ENCODE peak calls at places on chromosomes 2 and 18, in six cellular contexts. S, A, Q, N, L and D are unnamed samples.

GRCh38 chr2:233846387-233847247 is 7.7 kb downstream of the HJURP start:
- DNase-seq in N (no peak), Q (no peak), A (no peak), S (no peak), L (no peak), D (no peak)

GRCh38 chr18:13378150-13378549 is 159.6 kb downstream of the LDLRAD4 start:
- DNase-seq in N (no peak), Q (no peak), S (no peak), L (no peak), A (no peak), D (no peak)

GRCh38 chr18:63783394-63783793 is 8.2 kb downstream of the SERPINB7 start:
- DNase-seq in L (no peak), S (no peak), N (no peak), A (no peak), Q (no peak), D (no peak)

GRCh38 chr2:71853858-71854257 is 293.8 kb downstream of the CYP26B1 start:
- DNase-seq in Q (no peak), L (no peak), A (no peak), N (no peak), S (no peak), D (no peak)

GRCh38 chr2:109532728-109533076 is 81.1 kb downstream of the SEPTIN10 start:
- DNase-seq in A (no peak), S (no peak), Q (no peak), L (no peak), N (no peak), D (no peak)

GRCh38 chr2:73006969-73007710 is 64.4 kb downstream of the SFXN5 start:
- DNase-seq in L (peak), Q (no peak), A (peak), N (no peak), S (no peak), D (no peak)

GRCh38 chr2:143458258-143458954 is 329.2 kb downstream of the ARHGAP15 start:
- DNase-seq in A (no peak), L (peak), S (no peak), N (no peak), Q (no peak), D (no peak)

GRCh38 chr2:192072261-192072660 is 122.5 kb downstream of the TMEFF2 start:
- DNase-seq in S (no peak), L (no peak), A (no peak), Q (no peak), N (no peak), D (no peak)

GRCh38 chr2:54568876-54569298 is 112.8 kb downstream of the SPTBN1 start:
- DNase-seq in N (no peak), Q (no peak), L (peak), A (no peak), S (no peak), D (no peak)

GRCh38 chr2:147538088-147538487 is 306.7 kb upstream of the ACVR2A start:
- DNase-seq in S (no peak), L (no peak), N (peak), A (no peak), Q (no peak), D (no peak)

GRCh38 chr2:228545041-228545440 is 363.6 kb upstream of the SPHKAP start:
- DNase-seq in A (no peak), Q (no peak), N (no peak), S (no peak), L (no peak), D (no peak)

GRCh38 chr2:30476636-30477035 is 29.6 kb downstream of the LCLAT1 start:
- DNase-seq in S (no peak), L (no peak), A (no peak), N (no peak), Q (no peak), D (no peak)

GRCh38 chr2:30470426-30470825 is 23.4 kb downstream of the LCLAT1 start:
- DNase-seq in N (no peak), A (no peak), L (no peak), S (no peak), Q (no peak), D (no peak)

GRCh38 chr2:30480703-30481322 is 33.8 kb downstream of the LCLAT1 start:
- DNase-seq in N (no peak), L (no peak), S (no peak), Q (no peak), A (no peak), D (peak)

GRCh38 chr2:30472326-30472725 is 25.3 kb downstream of the LCLAT1 start:
- DNase-seq in A (no peak), Q (no peak), L (no peak), N (no peak), S (no peak), D (peak)

GRCh38 chr2:30475542-30475941 is 28.5 kb downstream of the LCLAT1 start:
- DNase-seq in L (no peak), A (no peak), S (no peak), Q (no peak), N (no peak), D (no peak)
- TF ChIP-seq CTCF in L (peak), A (peak), S (peak), Q (no peak), N (no peak), D (no peak)

GRCh38 chr2:497770-498492 is 179.3 kb downstream of the TMEM18 start:
- DNase-seq in L (no peak), S (no peak), A (no peak), Q (no peak), N (no peak), D (no peak)
- H3K27ac ChIP-seq in L (no peak), S (no peak), A (no peak), Q (no peak), N (no peak), D (no peak)

GRCh38 chr18:54043484-54044256 is 180.8 kb downstream of the MBD2 start:
- DNase-seq in S (no peak), Q (no peak), N (no peak), A (no peak), L (no peak), D (no peak)
- TF ChIP-seq CTCF in S (peak), Q (no peak), N (no peak), A (peak), L (no peak), D (no peak)

GRCh38 chr2:28638102-28638501 is 113.5 kb upstream of the PPP1CB start:
- DNase-seq in A (no peak), L (no peak), S (no peak), N (no peak), Q (no peak), D (no peak)
- H3K27ac ChIP-seq in A (no peak), L (no peak), S (no peak), N (no peak), Q (no peak), D (no peak)

GRCh38 chr2:199985625-199986207 is 30.3 kb downstream of the MAIP1 start:
- DNase-seq in N (peak), S (peak), Q (peak), L (peak), A (peak), D (peak)
- TF ChIP-seq CTCF in N (peak), S (peak), Q (peak), L (peak), A (peak), D (peak)

DNA sequence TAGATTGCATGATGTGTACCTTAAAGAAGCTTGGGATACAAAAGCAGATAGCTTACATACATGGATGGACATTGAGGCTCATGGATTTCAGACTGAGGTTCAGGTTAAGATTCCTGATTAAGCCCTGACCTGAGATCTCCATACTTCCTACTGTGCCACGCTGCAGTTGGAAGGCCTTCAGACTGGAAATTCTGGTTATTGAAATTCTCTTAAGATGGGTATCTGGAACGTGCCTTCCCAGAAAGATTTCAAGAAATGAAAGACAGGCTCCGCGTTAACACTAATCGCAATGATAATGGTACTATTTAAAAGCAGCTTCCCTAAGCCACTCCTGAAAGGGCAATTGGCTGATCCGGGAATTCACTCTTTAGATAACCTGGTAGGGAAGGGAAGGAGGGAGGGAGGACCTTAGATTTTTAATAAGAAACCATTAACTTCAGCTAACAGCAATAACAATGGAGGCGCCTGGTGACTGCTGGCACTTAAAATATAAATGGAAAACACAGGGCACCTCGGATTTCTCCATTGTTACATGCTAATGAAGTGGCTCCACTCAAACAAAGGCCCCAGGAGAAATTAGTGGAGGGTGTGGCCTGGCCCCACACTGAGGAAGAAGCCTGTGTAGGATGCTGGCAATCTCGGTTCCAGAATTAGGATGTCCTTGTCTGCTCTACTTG is 22.6 kb upstream of the MTA3 start:
- DNase-seq in S (no peak), N (no peak), L (no peak), A (no peak), Q (no peak), D (no peak)
- H3K27ac ChIP-seq in S (no peak), N (no peak), L (no peak), A (no peak), Q (no peak), D (no peak)

GRCh38 chr18:26307161-26307773 is 81.0 kb downstream of the TAF4B start:
- DNase-seq in S (no peak), Q (peak), N (peak), L (peak), A (peak), D (peak)
- TF ChIP-seq CTCF in S (peak), Q (peak), N (peak), L (peak), A (peak), D (peak)

DNA sequence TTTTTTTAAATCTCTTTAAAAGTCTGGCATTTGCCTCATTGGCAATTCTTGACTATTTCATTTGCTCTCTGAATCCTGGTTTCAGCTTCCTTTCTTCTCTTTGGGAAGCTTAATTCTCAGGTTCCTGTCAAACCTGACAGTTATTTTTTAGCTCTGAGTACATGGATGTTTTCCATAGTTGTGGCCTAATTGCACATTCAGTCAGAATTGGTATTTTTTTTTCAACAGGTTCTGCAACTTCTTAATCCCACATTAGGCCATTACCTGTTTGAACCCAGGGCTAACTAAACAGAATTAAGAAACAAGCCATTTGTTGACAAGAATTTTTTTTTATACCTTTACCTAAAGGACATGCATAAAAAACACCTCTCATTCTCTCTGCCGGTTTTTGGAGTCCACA is 338.8 kb downstream of the SETBP1 start:
- DNase-seq in N (no peak), Q (no peak), S (no peak), A (no peak), L (no peak), D (no peak)
- H3K27ac ChIP-seq in N (no peak), Q (no peak), S (no peak), A (no peak), L (no peak), D (no peak)

DNA sequence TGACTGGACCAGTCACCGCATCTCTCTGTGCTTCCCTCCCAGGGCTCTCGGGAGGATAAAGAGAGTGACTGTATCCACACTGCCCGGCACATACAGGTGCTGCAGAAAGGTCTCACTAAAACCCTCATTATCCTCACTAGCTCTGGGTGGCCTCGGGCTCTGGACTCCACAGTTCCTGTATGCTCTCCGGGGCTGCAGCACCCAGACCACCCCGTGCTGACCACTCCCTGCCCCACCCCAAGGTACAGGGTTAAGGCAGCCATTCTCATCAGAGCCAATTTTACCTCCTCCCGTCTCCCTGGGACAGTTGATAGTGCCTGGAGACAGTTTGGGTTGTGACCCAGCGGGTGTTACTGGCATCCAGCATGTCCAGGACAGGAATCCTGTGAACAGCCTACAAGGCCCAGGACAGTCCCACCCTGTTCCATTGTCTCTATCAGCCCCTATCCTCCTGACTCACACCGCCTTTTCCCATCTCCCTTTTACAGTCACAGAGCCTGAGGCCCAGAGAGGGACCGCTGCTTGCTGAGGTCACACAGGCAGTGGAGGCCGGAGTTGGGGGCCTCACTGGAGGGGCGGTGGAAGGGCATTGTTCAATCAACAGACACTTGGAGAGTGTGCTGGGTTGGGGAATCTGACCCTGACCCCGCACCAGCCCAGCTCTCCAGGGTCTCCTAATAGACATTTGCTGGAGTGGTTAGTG is 1.7 kb downstream of the ZAP70 start:
- DNase-seq in L (no peak), N (no peak), Q (no peak), A (no peak), S (no peak), D (no peak)
- TF ChIP-seq CTCF in L (no peak), N (no peak), Q (no peak), A (no peak), S (no peak), D (no peak)

DNA sequence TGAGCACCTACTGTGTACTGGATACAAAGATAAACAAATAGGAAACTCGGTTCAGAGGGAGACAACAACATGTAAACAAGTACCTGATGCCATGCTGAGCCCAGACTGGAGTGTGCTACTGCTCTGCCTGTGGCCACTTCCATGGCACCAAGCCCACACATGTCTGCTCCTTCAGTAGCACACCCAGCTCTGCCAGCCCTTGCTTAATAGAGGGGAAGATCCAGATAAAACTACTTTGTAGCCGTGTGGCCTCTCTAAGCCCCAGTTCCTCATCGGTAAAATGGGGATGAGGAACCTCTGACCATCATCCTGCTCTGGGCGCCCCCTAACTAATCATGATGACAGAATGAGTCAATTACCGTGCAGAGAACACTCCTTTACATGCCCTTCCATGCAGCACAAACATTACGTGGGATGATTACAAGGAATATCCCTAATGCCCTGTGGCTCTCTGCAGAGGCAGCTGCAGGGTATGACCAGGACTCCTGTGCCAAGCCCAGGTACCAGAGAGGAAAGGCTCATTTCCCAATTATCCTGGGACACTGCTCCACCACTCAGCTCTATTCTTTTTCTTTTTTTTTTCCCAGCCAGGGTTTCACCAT is 34.9 kb downstream of the DNMT3A start:
- DNase-seq in A (no peak), S (peak), Q (no peak), L (no peak), N (no peak), D (peak)
- H3K27ac ChIP-seq in A (no peak), S (no peak), Q (no peak), L (no peak), N (no peak), D (no peak)